ENCODE peak calls at places on chromosomes 5 and 9, in four cellular contexts. One of them, this sample, is unnamed.

GRCh38 chr9:89368978-89369377 is 50.7 kb downstream of the SECISBP2 start:
- DNase-seq in RCC 7860: no peak
- DNase-seq in DMS53: no peak
- DNase-seq in lower leg skin: no peak
- DNase-seq in this sample: no peak

GRCh38 chr5:143812085-143812705 is at the start of gene HMHB1:
- DNase-seq in lower leg skin: no peak
- DNase-seq in DMS53: peak
- DNase-seq in RCC 7860: no peak
- DNase-seq in this sample: no peak

GRCh38 chr5:114101153-114101552 is 260.7 kb upstream of the KCNN2 start:
- DNase-seq in DMS53: peak
- DNase-seq in RCC 7860: no peak
- DNase-seq in lower leg skin: no peak
- DNase-seq in this sample: no peak

GRCh38 chr9:116632990-116633441 is 54.1 kb upstream of the TRIM32 start:
- DNase-seq in DMS53: no peak
- DNase-seq in RCC 7860: peak
- DNase-seq in lower leg skin: no peak
- DNase-seq in this sample: no peak

GRCh38 chr5:142931896-142932686 is 161.9 kb downstream of the ARHGAP26 start:
- DNase-seq in lower leg skin: no peak
- DNase-seq in DMS53: no peak
- DNase-seq in RCC 7860: no peak
- DNase-seq in this sample: no peak

GRCh38 chr5:126920291-126920690 is 110.1 kb downstream of the MARCHF3 start:
- DNase-seq in RCC 7860: no peak
- DNase-seq in DMS53: no peak
- DNase-seq in lower leg skin: no peak
- DNase-seq in this sample: no peak

GRCh38 chr5:81779125-81779934 is 28.4 kb upstream of the SSBP2 start:
- DNase-seq in lower leg skin: peak
- DNase-seq in RCC 7860: no peak
- DNase-seq in DMS53: peak
- DNase-seq in this sample: no peak

GRCh38 chr5:88772047-88772446 is 110.9 kb downstream of the MEF2C start:
- DNase-seq in DMS53: no peak
- DNase-seq in RCC 7860: no peak
- DNase-seq in lower leg skin: no peak
- DNase-seq in this sample: no peak

GRCh38 chr5:155089649-155090048 is 76.1 kb downstream of the KIF4B start:
- DNase-seq in RCC 7860: no peak
- DNase-seq in DMS53: no peak
- DNase-seq in lower leg skin: no peak
- DNase-seq in this sample: no peak

GRCh38 chr5:34677428-34677827 is 21.3 kb downstream of the RAI14 start:
- DNase-seq in RCC 7860: no peak
- DNase-seq in DMS53: no peak
- DNase-seq in lower leg skin: no peak
- DNase-seq in this sample: no peak

GRCh38 chr5:40233268-40233667 is 446.4 kb upstream of the PTGER4 start:
- DNase-seq in RCC 7860: no peak
- DNase-seq in lower leg skin: no peak
- DNase-seq in DMS53: no peak
- DNase-seq in this sample: no peak

GRCh38 chr9:20394928-20395327 is 227.4 kb downstream of the MLLT3 start:
- DNase-seq in lower leg skin: no peak
- DNase-seq in RCC 7860: no peak
- DNase-seq in DMS53: no peak
- DNase-seq in this sample: no peak

GRCh38 chr9:36960575-36960955 is 73.5 kb downstream of the PAX5 start:
- DNase-seq in RCC 7860: no peak
- DNase-seq in DMS53: no peak
- DNase-seq in lower leg skin: no peak
- DNase-seq in this sample: no peak

GRCh38 chr5:175690586-175690985 is 32.7 kb downstream of the HRH2 start:
- DNase-seq in RCC 7860: no peak
- DNase-seq in DMS53: no peak
- DNase-seq in lower leg skin: no peak
- DNase-seq in this sample: no peak

GRCh38 chr5:131773805-131774204 is 23.0 kb downstream of the FNIP1 start:
- DNase-seq in RCC 7860: no peak
- DNase-seq in DMS53: no peak
- DNase-seq in lower leg skin: no peak
- DNase-seq in this sample: no peak